ENCODE peak calls at places on chromosomes 5 and 9, in eight cellular contexts. F is cardiac muscle cell, N is Peyer's patch, L is Calu3, I is tibial artery, R is cardiac fibroblast, X is A549, Z is OCI-LY7. E is an unnamed sample.

GRCh38 chr5:60597570-60597969 is 102.4 kb downstream of the DEPDC1B start:
- DNase-seq in F (no peak), N (no peak), L (no peak), I (no peak), R (peak; percentile 3), X (no peak), Z (peak; percentile 74), E (no peak)

GRCh38 chr5:142065273-142065672 is 43.3 kb upstream of the NDFIP1 start:
- DNase-seq in F (peak; percentile 67), N (no peak), L (no peak), I (peak; percentile 29), R (peak; percentile 71), X (no peak), Z (no peak), E (no peak)

GRCh38 chr5:172496671-172497371 is 42.5 kb upstream of the SH3PXD2B start:
- DNase-seq in F (peak; percentile 94), N (no peak), L (no peak), I (no peak), R (peak; percentile 87), X (no peak), Z (no peak), E (no peak)

GRCh38 chr5:125483609-125484008 is 737.2 kb upstream of the ZNF608 start:
- DNase-seq in F (no peak), N (no peak), L (no peak), I (no peak), R (no peak), X (no peak), Z (no peak), E (no peak)

GRCh38 chr9:111572945-111573604 is 26.4 kb downstream of the PTGR1 start:
- DNase-seq in F (peak; percentile 97), N (no peak), L (no peak), I (no peak), R (peak; percentile 96), X (no peak), Z (no peak), E (no peak)

GRCh38 chr9:96514108-96514824 is 64.3 kb downstream of the HABP4 start:
- DNase-seq in F (peak; percentile 75), N (no peak), L (no peak), I (no peak), R (peak; percentile 70), X (no peak), Z (no peak), E (no peak)

GRCh38 chr5:63963080-63963735 is 963 bp upstream of the HTR1A start:
- DNase-seq in F (peak; percentile 82), N (no peak), L (peak; percentile 44), I (no peak), R (peak; percentile 78), X (peak; percentile 28), Z (peak; percentile 57), E (peak; percentile 78)

GRCh38 chr5:67166460-67166871 is 30.1 kb downstream of the CD180 start:
- DNase-seq in F (no peak), N (peak; percentile 69), L (peak; percentile 49), I (peak; percentile 58), R (no peak), X (peak; percentile 10), Z (peak; percentile 36), E (peak; percentile 45)

GRCh38 chr9:23774266-23774665 is 51.8 kb downstream of the ELAVL2 start:
- DNase-seq in F (no peak), N (no peak), L (no peak), I (no peak), R (no peak), X (no peak), Z (no peak), E (no peak)

GRCh38 chr9:89236955-89237573 is 58.4 kb upstream of the SHC3 start:
- DNase-seq in F (no peak), N (no peak), L (no peak), I (no peak), R (no peak), X (no peak), Z (no peak), E (no peak)
- TF ChIP-seq CTCF in F (no peak), N (no peak), L (no peak), I (no peak), R (no peak), X (no peak), Z (peak; percentile 21), E (no peak)

GRCh38 chr5:73303139-73304079 is 130.4 kb downstream of the TMEM174 start:
- DNase-seq in F (no peak), N (peak; percentile 71), L (peak; percentile 51), I (no peak), R (no peak), X (peak; percentile 33), Z (no peak), E (no peak)
- TF ChIP-seq CTCF in F (peak; percentile 33), N (no peak), L (peak; percentile 43), I (no peak), R (no peak), X (peak; percentile 47), Z (no peak), E (no peak)

GRCh38 chr5:17412760-17413671 is 85.0 kb upstream of the TAF11L2 start:
- DNase-seq in F (no peak), N (no peak), L (no peak), I (no peak), R (no peak), X (no peak), Z (peak; percentile 37), E (no peak)
- TF ChIP-seq CTCF in F (no peak), N (no peak), L (no peak), I (no peak), R (no peak), X (no peak), Z (peak; percentile 53), E (no peak)

DNA sequence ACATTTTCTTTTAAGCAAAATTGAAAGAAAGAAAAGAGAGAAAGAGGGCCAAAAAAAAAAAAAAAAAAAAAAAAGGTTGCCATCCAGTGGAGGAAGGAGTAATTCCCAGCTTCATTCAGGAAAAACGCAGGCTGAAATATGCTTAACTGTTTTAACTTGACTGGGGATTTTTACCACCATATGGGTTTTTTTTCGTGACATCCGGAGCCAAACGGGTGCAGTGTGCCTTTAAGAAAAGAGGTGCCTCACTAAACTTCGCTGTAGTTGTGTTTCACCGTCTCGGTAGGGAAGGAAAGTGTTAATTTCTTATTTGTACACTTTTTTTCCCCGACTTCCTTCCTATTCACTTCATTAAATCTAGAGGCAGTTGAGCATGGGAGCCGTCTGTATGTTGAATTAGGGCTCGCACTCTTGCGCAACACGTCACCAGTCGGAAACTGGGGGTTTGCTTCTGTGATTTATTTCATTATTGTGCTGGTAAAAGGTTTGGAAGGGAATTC is 143.0 kb downstream of the SMARCA2 start:
- DNase-seq in F (peak; percentile 89), N (no peak), L (peak; percentile 20), I (peak; percentile 64), R (peak; percentile 87), X (peak; percentile 48), Z (peak; percentile 89), E (peak; percentile 25)
- TF ChIP-seq CTCF in F (peak; percentile 19), N (no peak), L (no peak), I (peak; percentile 8), R (no peak), X (no peak), Z (peak; percentile 20), E (no peak)

GRCh38 chr5:132002701-132003100 is 8.8 kb downstream of the ACSL6 start:
- DNase-seq in F (no peak), N (peak; percentile 8), L (no peak), I (no peak), R (no peak), X (no peak), Z (no peak), E (no peak)

GRCh38 chr5:132003982-132004381 is 7.5 kb downstream of the ACSL6 start:
- DNase-seq in F (no peak), N (no peak), L (no peak), I (no peak), R (no peak), X (no peak), Z (no peak), E (no peak)

GRCh38 chr5:132005591-132005990 is 5.9 kb downstream of the ACSL6 start:
- DNase-seq in F (no peak), N (no peak), L (no peak), I (no peak), R (no peak), X (no peak), Z (no peak), E (no peak)

GRCh38 chr5:132001647-132002561 is 9.6 kb downstream of the ACSL6 start:
- DNase-seq in F (peak; percentile 25), N (peak; percentile 41), L (peak; percentile 65), I (no peak), R (peak; percentile 8), X (no peak), Z (no peak), E (no peak)

GRCh38 chr5:132003170-132003744 is 8.2 kb downstream of the ACSL6 start:
- DNase-seq in F (peak; percentile 51), N (peak; percentile 24), L (no peak), I (no peak), R (peak; percentile 44), X (no peak), Z (no peak), E (no peak)
- TF ChIP-seq CTCF in F (peak; percentile 37), N (no peak), L (no peak), I (no peak), R (no peak), X (no peak), Z (no peak), E (no peak)

GRCh38 chr5:103178167-103178566 is 58.1 kb downstream of the PPIP5K2 start:
- DNase-seq in F (no peak), N (no peak), L (no peak), I (no peak), R (no peak), X (peak; percentile 1), Z (no peak), E (no peak)
- TF ChIP-seq CTCF in F (no peak), N (no peak), L (no peak), I (no peak), R (no peak), X (no peak), Z (peak; percentile 35), E (no peak)

DNA sequence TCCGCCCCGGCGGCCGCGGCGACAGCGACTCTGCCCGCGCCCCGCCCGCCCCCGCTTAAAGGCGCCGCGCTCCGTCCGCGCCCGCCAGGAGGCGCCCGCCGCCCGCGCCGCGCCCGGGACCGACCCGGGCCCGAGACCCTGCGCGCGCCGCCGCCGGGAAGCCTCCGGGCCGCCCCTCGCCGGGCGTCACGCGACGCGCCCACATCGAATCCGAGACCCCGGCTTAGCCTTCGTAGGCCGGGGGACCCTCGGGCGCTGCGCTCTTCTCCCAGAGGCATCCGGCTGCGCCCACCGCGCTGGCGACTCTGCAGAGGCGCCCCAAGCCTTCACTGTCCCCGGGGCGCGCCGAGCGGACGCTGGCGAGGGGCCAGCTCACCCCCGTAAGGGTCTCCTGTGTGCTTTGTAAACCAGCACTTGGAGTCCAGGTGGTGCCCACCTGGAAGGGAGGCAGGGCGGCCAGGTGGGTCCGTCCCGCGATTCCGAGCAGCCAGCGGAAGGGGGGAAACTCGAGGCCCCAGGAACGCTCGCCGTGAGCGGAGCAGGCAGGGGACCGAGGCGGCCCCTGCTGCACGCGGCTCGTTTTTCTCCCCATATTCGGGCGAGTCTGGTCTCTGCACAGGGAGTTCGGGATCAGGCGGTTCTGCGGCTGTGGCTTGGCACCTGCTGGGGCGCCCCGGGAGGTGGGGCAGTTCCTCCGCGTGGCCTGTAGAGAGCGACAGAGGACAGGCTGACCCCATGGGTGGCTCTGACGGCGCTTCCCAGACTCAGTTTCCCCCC is 432 bp upstream of the ABCA2 start:
- DNase-seq in F (peak; percentile 30), N (peak; percentile 85), L (peak; percentile 66), I (peak; percentile 47), R (peak; percentile 35), X (no peak), Z (peak; percentile 68), E (peak; percentile 87)
- TF ChIP-seq CTCF in F (peak; percentile 19), N (peak; percentile 63), L (peak; percentile 31), I (peak; percentile 59), R (peak; percentile 56), X (peak; percentile 66), Z (peak; percentile 62), E (peak; percentile 67)

E was measured in GM13977.